ENCODE peak calls at places on chromosome 18, in eight cellular contexts. One of them, this sample, is unnamed.

GRCh38 chr18:12656671-12657047 is 1.2 kb downstream of the SPIRE1 start:
- DNase-seq in kidney epithelial cell: no peak
- DNase-seq in hepatocyte: no peak
- DNase-seq in hepatic stellate cell: peak; percentile 42
- DNase-seq in LNCaP clone FGC: no peak
- DNase-seq in stimulated activated CD4-positive, alpha-beta T cell treated with anti-CD3 and anti-CD28 coated beads, Interleukin-1b, Interleukin-23, amount 100 ng/mL, for 4 hours: no peak
- DNase-seq in left ventricle myocardium inferior: no peak
- DNase-seq in amniotic stem cell: no peak
- DNase-seq in this sample: no peak

GRCh38 chr18:6741290-6741689 is 11.8 kb downstream of the ARHGAP28 start:
- DNase-seq in hepatic stellate cell: peak; percentile 59
- DNase-seq in LNCaP clone FGC: no peak
- DNase-seq in left ventricle myocardium inferior: no peak
- DNase-seq in kidney epithelial cell: peak; percentile 93
- DNase-seq in hepatocyte: peak; percentile 73
- DNase-seq in amniotic stem cell: peak; percentile 85
- DNase-seq in stimulated activated CD4-positive, alpha-beta T cell treated with anti-CD3 and anti-CD28 coated beads, Interleukin-1b, Interleukin-23, amount 100 ng/mL, for 4 hours: no peak
- DNase-seq in this sample: peak; percentile 95

GRCh38 chr18:57043241-57043640 is 103.6 kb upstream of the BOD1L2 start:
- DNase-seq in left ventricle myocardium inferior: no peak
- DNase-seq in amniotic stem cell: no peak
- DNase-seq in stimulated activated CD4-positive, alpha-beta T cell treated with anti-CD3 and anti-CD28 coated beads, Interleukin-1b, Interleukin-23, amount 100 ng/mL, for 4 hours: no peak
- DNase-seq in hepatocyte: no peak
- DNase-seq in hepatic stellate cell: no peak
- DNase-seq in kidney epithelial cell: no peak
- DNase-seq in LNCaP clone FGC: no peak
- DNase-seq in this sample: no peak

GRCh38 chr18:31795747-31796146 is 35.1 kb upstream of the SLC25A52 start:
- DNase-seq in kidney epithelial cell: no peak
- DNase-seq in left ventricle myocardium inferior: no peak
- DNase-seq in amniotic stem cell: no peak
- DNase-seq in hepatocyte: no peak
- DNase-seq in hepatic stellate cell: no peak
- DNase-seq in stimulated activated CD4-positive, alpha-beta T cell treated with anti-CD3 and anti-CD28 coated beads, Interleukin-1b, Interleukin-23, amount 100 ng/mL, for 4 hours: no peak
- DNase-seq in LNCaP clone FGC: no peak
- DNase-seq in this sample: no peak

GRCh38 chr18:11839556-11839955 is 11.7 kb upstream of the CHMP1B start:
- DNase-seq in amniotic stem cell: no peak
- DNase-seq in kidney epithelial cell: no peak
- DNase-seq in hepatic stellate cell: no peak
- DNase-seq in stimulated activated CD4-positive, alpha-beta T cell treated with anti-CD3 and anti-CD28 coated beads, Interleukin-1b, Interleukin-23, amount 100 ng/mL, for 4 hours: no peak
- DNase-seq in hepatocyte: no peak
- DNase-seq in left ventricle myocardium inferior: no peak
- DNase-seq in LNCaP clone FGC: no peak
- DNase-seq in this sample: no peak

GRCh38 chr18:52312321-52312720 is 27.7 kb upstream of the DCC start:
- DNase-seq in stimulated activated CD4-positive, alpha-beta T cell treated with anti-CD3 and anti-CD28 coated beads, Interleukin-1b, Interleukin-23, amount 100 ng/mL, for 4 hours: no peak
- DNase-seq in LNCaP clone FGC: no peak
- DNase-seq in left ventricle myocardium inferior: no peak
- DNase-seq in amniotic stem cell: no peak
- DNase-seq in hepatocyte: no peak
- DNase-seq in kidney epithelial cell: peak; percentile 43
- DNase-seq in hepatic stellate cell: no peak
- DNase-seq in this sample: no peak

GRCh38 chr18:34352385-34353163 is 127.9 kb upstream of the NOL4 start:
- DNase-seq in left ventricle myocardium inferior: no peak
- DNase-seq in hepatocyte: peak; percentile 16
- DNase-seq in hepatic stellate cell: no peak
- DNase-seq in kidney epithelial cell: no peak
- DNase-seq in stimulated activated CD4-positive, alpha-beta T cell treated with anti-CD3 and anti-CD28 coated beads, Interleukin-1b, Interleukin-23, amount 100 ng/mL, for 4 hours: no peak
- DNase-seq in amniotic stem cell: no peak
- DNase-seq in LNCaP clone FGC: peak; percentile 13
- DNase-seq in this sample: no peak

GRCh38 chr18:702957-703659 is 9.3 kb downstream of the ENOSF1 start:
- DNase-seq in hepatic stellate cell: peak; percentile 44
- DNase-seq in left ventricle myocardium inferior: no peak
- DNase-seq in stimulated activated CD4-positive, alpha-beta T cell treated with anti-CD3 and anti-CD28 coated beads, Interleukin-1b, Interleukin-23, amount 100 ng/mL, for 4 hours: no peak
- DNase-seq in LNCaP clone FGC: no peak
- DNase-seq in amniotic stem cell: no peak
- DNase-seq in kidney epithelial cell: peak; percentile 71
- DNase-seq in hepatocyte: peak; percentile 63
- DNase-seq in this sample: no peak

GRCh38 chr18:40293311-40293710 is 1661.7 kb upstream of the PIK3C3 start:
- DNase-seq in hepatic stellate cell: no peak
- DNase-seq in stimulated activated CD4-positive, alpha-beta T cell treated with anti-CD3 and anti-CD28 coated beads, Interleukin-1b, Interleukin-23, amount 100 ng/mL, for 4 hours: no peak
- DNase-seq in left ventricle myocardium inferior: no peak
- DNase-seq in hepatocyte: no peak
- DNase-seq in kidney epithelial cell: no peak
- DNase-seq in amniotic stem cell: no peak
- DNase-seq in LNCaP clone FGC: no peak
- DNase-seq in this sample: no peak

This sample was measured in HS-27A.